ENCODE peak calls at places on chromosomes 13 and 19, in four cellular contexts. I is breast epithelium; L is CD4-positive, alpha-beta T cell; X is HepG2. G is an unnamed sample.

GRCh38 chr19:33212024-33212772 is 13.5 kb downstream of the SLC7A10 start:
- DNase-seq in I (no peak), L (no peak), X (no peak), G (no peak)

GRCh38 chr19:13094285-13094595 is 8.4 kb downstream of the LYL1 start:
- DNase-seq in I (no peak), L (no peak), X (no peak), G (no peak)

GRCh38 chr19:49554701-49555181 is 25.6 kb downstream of the NOSIP start:
- DNase-seq in I (no peak), L (no peak), X (no peak), G (peak; percentile 41)

GRCh38 chr13:28540612-28541011 is 45.7 kb upstream of the FLT1 start:
- DNase-seq in I (no peak), L (no peak), X (no peak), G (no peak)

GRCh38 chr13:113959198-113959597 is 14.7 kb downstream of the C13orf46 start:
- DNase-seq in I (no peak), L (no peak), X (no peak), G (no peak)

GRCh38 chr19:56170261-56170660 is 5.5 kb upstream of the GALP start:
- DNase-seq in I (no peak), L (no peak), X (peak; percentile 86), G (no peak)

GRCh38 chr19:17049711-17050280 is 23.2 kb upstream of the CPAMD8 start:
- DNase-seq in I (no peak), L (no peak), X (no peak), G (no peak)

GRCh38 chr19:23015660-23016059 is 12.7 kb upstream of the ZNF728 start:
- DNase-seq in I (no peak), L (no peak), X (no peak), G (no peak)

GRCh38 chr19:3966051-3967017 is 4.6 kb downstream of the DAPK3 start:
- DNase-seq in I (no peak), L (no peak), X (no peak), G (no peak)

GRCh38 chr13:97018029-97018819 is 23.9 kb upstream of the OXGR1 start:
- DNase-seq in I (no peak), L (peak; percentile 7), X (peak; percentile 36), G (peak; percentile 16)

GRCh38 chr13:109647046-109647445 is 139.3 kb downstream of the IRS2 start:
- DNase-seq in I (no peak), L (no peak), X (no peak), G (no peak)

DNA sequence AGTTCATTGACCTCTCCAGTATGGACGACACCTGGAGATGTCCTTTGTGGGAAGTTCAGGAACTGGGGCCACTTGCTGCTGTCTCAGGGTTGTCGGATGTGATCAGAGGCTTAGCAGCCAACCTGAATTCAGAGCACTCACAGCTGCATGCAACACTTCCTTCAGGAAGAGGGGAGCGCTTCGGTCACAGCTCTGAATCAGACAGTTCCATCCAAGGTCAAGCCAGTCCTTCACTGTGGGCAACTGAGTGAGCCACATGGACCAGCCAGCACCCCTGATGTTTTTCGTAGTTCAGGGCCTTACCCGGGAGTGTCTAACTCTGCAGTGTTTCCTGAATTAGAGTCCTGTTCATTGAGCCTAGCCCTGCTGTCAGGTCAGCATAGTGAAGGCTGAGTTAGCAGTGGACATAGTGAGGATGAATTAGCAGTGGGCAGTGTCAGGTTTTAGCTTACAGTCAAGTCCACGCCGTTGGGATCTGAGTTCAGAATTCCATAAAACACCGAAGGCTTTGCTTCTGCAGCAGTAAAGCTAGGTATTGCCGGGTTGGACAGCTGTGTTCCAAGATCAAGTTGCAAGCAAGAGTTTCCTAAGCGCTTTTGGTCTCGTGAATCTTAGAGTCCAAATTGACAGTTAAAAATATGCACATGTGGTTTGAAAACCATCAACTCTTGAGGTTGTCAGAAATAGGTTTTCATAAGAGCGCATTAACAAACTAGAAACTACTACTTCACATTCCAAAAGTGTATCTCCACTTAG is 5.1 kb downstream of the ZNF555 start:
- DNase-seq in I (no peak), L (no peak), X (no peak), G (no peak)
- H3K9me3 ChIP-seq in I (peaks cover 35% of the 10 kb centered on the region), L (peaks cover 13% of the 10 kb centered on the region), X (no peaks in the 10 kb centered on the region), G (no peaks in the 10 kb centered on the region)

GRCh38 chr19:19214892-19215291 is 3.1 kb downstream of the NCAN start:
- DNase-seq in I (no peak), L (peak; percentile 10), X (peak; percentile 30), G (no peak)

GRCh38 chr19:19212866-19213265 is 1.1 kb downstream of the NCAN start:
- DNase-seq in I (no peak), L (no peak), X (no peak), G (no peak)

GRCh38 chr19:19211499-19212432 is at the start of gene NCAN:
- DNase-seq in I (no peak), L (no peak), X (no peak), G (no peak)

GRCh38 chr19:19215792-19216191 is 4.0 kb downstream of the NCAN start:
- DNase-seq in I (no peak), L (no peak), X (no peak), G (no peak)

GRCh38 chr19:19213822-19214558 is 2.2 kb downstream of the NCAN start:
- DNase-seq in I (no peak), L (no peak), X (no peak), G (no peak)
- H3K9me3 ChIP-seq in I (no peaks in the 10 kb centered on the region), L (no peaks in the 10 kb centered on the region), X (no peaks in the 10 kb centered on the region), G (no peaks in the 10 kb centered on the region)

DNA sequence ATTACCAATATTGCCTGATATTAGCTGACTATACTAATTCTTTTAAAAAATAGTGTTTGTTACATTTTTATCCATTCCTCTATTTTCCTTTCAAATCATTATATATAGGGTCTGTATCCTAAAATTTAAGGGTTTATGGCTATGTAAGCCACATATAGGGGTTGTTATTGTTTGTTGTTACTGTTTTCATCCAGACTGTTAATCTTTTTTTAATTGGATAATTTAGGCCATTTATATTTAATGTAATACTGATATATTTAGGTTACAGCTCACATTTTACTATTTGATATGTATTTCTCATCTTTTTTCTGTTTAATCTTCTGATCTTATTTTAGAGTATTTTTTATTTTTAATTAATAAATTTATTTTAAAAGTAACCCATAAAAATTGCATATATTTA is 487.1 kb upstream of the SGCG start:
- DNase-seq in I (no peak), L (no peak), X (no peak), G (no peak)
- H3K9me3 ChIP-seq in I (no peaks in the 10 kb centered on the region), L (peaks cover 12% of the 10 kb centered on the region), X (peaks cover 4% of the 10 kb centered on the region), G (no peaks in the 10 kb centered on the region)

GRCh38 chr13:59743195-59743594 is 420.5 kb downstream of the DIAPH3 start:
- DNase-seq in I (no peak), L (no peak), X (no peak), G (no peak)
- H3K9me3 ChIP-seq in I (no peaks in the 10 kb centered on the region), L (no peaks in the 10 kb centered on the region), X (no peaks in the 10 kb centered on the region), G (no peaks in the 10 kb centered on the region)

GRCh38 chr19:8880864-8881488 is 48.8 kb downstream of the MBD3L1 start:
- DNase-seq in I (no peak), L (no peak), X (no peak), G (no peak)
- H3K9me3 ChIP-seq in I (peaks cover 4% of the 10 kb centered on the region), L (peaks cover 7% of the 10 kb centered on the region), X (peaks cover 96% of the 10 kb centered on the region), G (no peaks in the 10 kb centered on the region)

DNA sequence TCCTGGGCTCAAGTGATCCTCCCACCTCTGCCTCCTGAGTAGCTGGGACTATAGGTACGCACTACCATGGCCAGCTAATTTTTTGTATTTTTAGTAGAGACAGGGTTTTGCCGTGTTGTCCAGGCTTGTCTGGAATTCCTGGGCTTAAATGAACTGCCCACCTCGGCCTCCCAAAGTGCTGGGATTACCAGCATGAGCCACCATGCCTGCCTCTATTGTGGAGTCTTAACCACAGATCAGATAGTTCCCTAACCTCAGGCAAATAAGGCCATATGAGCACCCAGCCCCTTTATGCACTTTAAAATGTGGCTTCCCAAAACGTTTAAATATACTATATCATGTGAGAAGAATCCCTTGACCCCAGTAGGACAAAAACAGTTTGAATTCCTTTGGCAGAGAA is 16.4 kb downstream of the CNMD start:
- DNase-seq in I (no peak), L (no peak), X (no peak), G (no peak)
- H3K9me3 ChIP-seq in I (no peaks in the 10 kb centered on the region), L (no peaks in the 10 kb centered on the region), X (no peaks in the 10 kb centered on the region), G (no peaks in the 10 kb centered on the region)